ENCODE peak calls at places on chromosomes 7 and 10, in eight cellular contexts. One of them, this sample, is unnamed.

GRCh38 chr7:512146-512510 is 7.5 kb downstream of the PDGFA start:
- DNase-seq in WTC11: no peak
- DNase-seq in AG04449: no peak
- DNase-seq in cardiac muscle cell: no peak
- DNase-seq in progenitor cell of endocrine pancreas: no peak
- DNase-seq in gastrocnemius medialis: no peak
- DNase-seq in epithelial cell of esophagus: no peak
- DNase-seq in IMR-90: no peak
- DNase-seq in this sample: no peak

GRCh38 chr10:104293781-104294321 is 24.9 kb downstream of the GSTO2 start:
- DNase-seq in WTC11: no peak
- DNase-seq in AG04449: no peak
- DNase-seq in cardiac muscle cell: no peak
- DNase-seq in progenitor cell of endocrine pancreas: no peak
- DNase-seq in gastrocnemius medialis: no peak
- DNase-seq in epithelial cell of esophagus: no peak
- DNase-seq in IMR-90: no peak
- DNase-seq in this sample: no peak

GRCh38 chr7:134645935-134646334 is 718 bp upstream of the BPGM start:
- DNase-seq in WTC11: no peak
- DNase-seq in AG04449: no peak
- DNase-seq in cardiac muscle cell: peak; percentile 5
- DNase-seq in progenitor cell of endocrine pancreas: no peak
- DNase-seq in gastrocnemius medialis: no peak
- DNase-seq in epithelial cell of esophagus: peak; percentile 38
- DNase-seq in IMR-90: peak; percentile 65
- DNase-seq in this sample: no peak

GRCh38 chr7:89607797-89608196 is 546.5 kb upstream of the STEAP1 start:
- DNase-seq in WTC11: no peak
- DNase-seq in AG04449: no peak
- DNase-seq in cardiac muscle cell: no peak
- DNase-seq in progenitor cell of endocrine pancreas: no peak
- DNase-seq in gastrocnemius medialis: no peak
- DNase-seq in epithelial cell of esophagus: no peak
- DNase-seq in IMR-90: no peak
- DNase-seq in this sample: no peak

GRCh38 chr10:82252081-82252480 is 377.1 kb downstream of the NRG3 start:
- DNase-seq in WTC11: no peak
- DNase-seq in AG04449: no peak
- DNase-seq in cardiac muscle cell: no peak
- DNase-seq in progenitor cell of endocrine pancreas: no peak
- DNase-seq in gastrocnemius medialis: no peak
- DNase-seq in epithelial cell of esophagus: no peak
- DNase-seq in IMR-90: no peak
- DNase-seq in this sample: no peak

GRCh38 chr7:17403996-17404395 is 105.5 kb downstream of the AHR start:
- DNase-seq in WTC11: no peak
- DNase-seq in AG04449: no peak
- DNase-seq in cardiac muscle cell: no peak
- DNase-seq in progenitor cell of endocrine pancreas: no peak
- DNase-seq in gastrocnemius medialis: no peak
- DNase-seq in epithelial cell of esophagus: no peak
- DNase-seq in IMR-90: no peak
- DNase-seq in this sample: no peak

GRCh38 chr7:64581929-64582894 is 19.3 kb upstream of the ZNF680 start:
- DNase-seq in WTC11: no peak
- DNase-seq in AG04449: no peak
- DNase-seq in cardiac muscle cell: no peak
- DNase-seq in progenitor cell of endocrine pancreas: no peak
- DNase-seq in gastrocnemius medialis: no peak
- DNase-seq in epithelial cell of esophagus: no peak
- DNase-seq in IMR-90: peak; percentile 58
- DNase-seq in this sample: no peak

GRCh38 chr7:46291601-46292150 is 370.6 kb upstream of the IGFBP3 start:
- DNase-seq in WTC11: no peak
- DNase-seq in AG04449: peak; percentile 44
- DNase-seq in cardiac muscle cell: no peak
- DNase-seq in progenitor cell of endocrine pancreas: no peak
- DNase-seq in gastrocnemius medialis: peak; percentile 50
- DNase-seq in epithelial cell of esophagus: peak; percentile 96
- DNase-seq in IMR-90: peak; percentile 75
- DNase-seq in this sample: no peak

GRCh38 chr10:61882621-61883375 is 18.7 kb upstream of the ARID5B start:
- DNase-seq in WTC11: no peak
- DNase-seq in AG04449: no peak
- DNase-seq in cardiac muscle cell: no peak
- DNase-seq in progenitor cell of endocrine pancreas: no peak
- DNase-seq in gastrocnemius medialis: no peak
- DNase-seq in epithelial cell of esophagus: peak; percentile 71
- DNase-seq in IMR-90: peak; percentile 58
- DNase-seq in this sample: no peak

GRCh38 chr7:139099181-139099947 is 10.2 kb downstream of the ZC3HAV1 start:
- DNase-seq in WTC11: no peak
- DNase-seq in AG04449: no peak
- DNase-seq in cardiac muscle cell: no peak
- DNase-seq in progenitor cell of endocrine pancreas: no peak
- DNase-seq in gastrocnemius medialis: no peak
- DNase-seq in epithelial cell of esophagus: no peak
- DNase-seq in IMR-90: peak; percentile 23
- DNase-seq in this sample: no peak

GRCh38 chr7:24192053-24192452 is 91.9 kb upstream of the NPY start:
- DNase-seq in WTC11: no peak
- DNase-seq in AG04449: peak; percentile 21
- DNase-seq in cardiac muscle cell: no peak
- DNase-seq in progenitor cell of endocrine pancreas: no peak
- DNase-seq in gastrocnemius medialis: no peak
- DNase-seq in epithelial cell of esophagus: peak; percentile 9
- DNase-seq in IMR-90: peak; percentile 5
- DNase-seq in this sample: no peak

GRCh38 chr7:55476852-55477780 is 95.2 kb downstream of the VOPP1 start:
- DNase-seq in WTC11: no peak
- DNase-seq in AG04449: no peak
- DNase-seq in cardiac muscle cell: no peak
- DNase-seq in progenitor cell of endocrine pancreas: no peak
- DNase-seq in gastrocnemius medialis: no peak
- DNase-seq in epithelial cell of esophagus: no peak
- DNase-seq in IMR-90: no peak
- DNase-seq in this sample: no peak

GRCh38 chr7:100364480-100364879 is 6.6 kb downstream of the PILRB start:
- DNase-seq in WTC11: no peak
- DNase-seq in AG04449: no peak
- DNase-seq in cardiac muscle cell: no peak
- DNase-seq in progenitor cell of endocrine pancreas: no peak
- DNase-seq in gastrocnemius medialis: no peak
- DNase-seq in epithelial cell of esophagus: no peak
- DNase-seq in IMR-90: no peak
- DNase-seq in this sample: no peak

GRCh38 chr10:44513592-44513991 is 128.7 kb upstream of the CXCL12 start:
- DNase-seq in WTC11: no peak
- DNase-seq in AG04449: no peak
- DNase-seq in cardiac muscle cell: no peak
- DNase-seq in progenitor cell of endocrine pancreas: no peak
- DNase-seq in gastrocnemius medialis: no peak
- DNase-seq in epithelial cell of esophagus: no peak
- DNase-seq in IMR-90: peak; percentile 18
- DNase-seq in this sample: no peak

GRCh38 chr10:113643183-113643582 is 20.7 kb downstream of the NRAP start:
- DNase-seq in WTC11: no peak
- DNase-seq in AG04449: no peak
- DNase-seq in cardiac muscle cell: no peak
- DNase-seq in progenitor cell of endocrine pancreas: no peak
- DNase-seq in gastrocnemius medialis: no peak
- DNase-seq in epithelial cell of esophagus: peak; percentile 52
- DNase-seq in IMR-90: no peak
- DNase-seq in this sample: no peak

GRCh38 chr7:50660040-50660829 is 95.0 kb upstream of the DDC start:
- DNase-seq in WTC11: no peak
- DNase-seq in AG04449: no peak
- DNase-seq in cardiac muscle cell: no peak
- DNase-seq in progenitor cell of endocrine pancreas: no peak
- DNase-seq in gastrocnemius medialis: no peak
- DNase-seq in epithelial cell of esophagus: no peak
- DNase-seq in IMR-90: no peak
- DNase-seq in this sample: no peak

GRCh38 chr7:135240446-135240845 is 6.8 kb downstream of the STRA8 start:
- DNase-seq in WTC11: no peak
- DNase-seq in AG04449: no peak
- DNase-seq in cardiac muscle cell: no peak
- DNase-seq in progenitor cell of endocrine pancreas: no peak
- DNase-seq in gastrocnemius medialis: no peak
- DNase-seq in epithelial cell of esophagus: no peak
- DNase-seq in IMR-90: no peak
- DNase-seq in this sample: no peak

GRCh38 chr10:36280396-36280795 is 638.3 kb upstream of the FZD8 start:
- DNase-seq in WTC11: no peak
- DNase-seq in AG04449: peak; percentile 16
- DNase-seq in cardiac muscle cell: peak; percentile 44
- DNase-seq in progenitor cell of endocrine pancreas: no peak
- DNase-seq in gastrocnemius medialis: no peak
- DNase-seq in epithelial cell of esophagus: peak; percentile 17
- DNase-seq in IMR-90: peak; percentile 54
- DNase-seq in this sample: no peak

GRCh38 chr7:49497471-49497870 is 276.0 kb upstream of the VWC2 start:
- DNase-seq in WTC11: no peak
- DNase-seq in AG04449: no peak
- DNase-seq in cardiac muscle cell: no peak
- DNase-seq in progenitor cell of endocrine pancreas: no peak
- DNase-seq in gastrocnemius medialis: no peak
- DNase-seq in epithelial cell of esophagus: no peak
- DNase-seq in IMR-90: no peak
- DNase-seq in this sample: no peak

GRCh38 chr7:69813637-69814240 is 215.5 kb downstream of the AUTS2 start:
- DNase-seq in WTC11: no peak
- DNase-seq in AG04449: no peak
- DNase-seq in cardiac muscle cell: no peak
- DNase-seq in progenitor cell of endocrine pancreas: no peak
- DNase-seq in gastrocnemius medialis: no peak
- DNase-seq in epithelial cell of esophagus: no peak
- DNase-seq in IMR-90: no peak
- DNase-seq in this sample: no peak

DNA sequence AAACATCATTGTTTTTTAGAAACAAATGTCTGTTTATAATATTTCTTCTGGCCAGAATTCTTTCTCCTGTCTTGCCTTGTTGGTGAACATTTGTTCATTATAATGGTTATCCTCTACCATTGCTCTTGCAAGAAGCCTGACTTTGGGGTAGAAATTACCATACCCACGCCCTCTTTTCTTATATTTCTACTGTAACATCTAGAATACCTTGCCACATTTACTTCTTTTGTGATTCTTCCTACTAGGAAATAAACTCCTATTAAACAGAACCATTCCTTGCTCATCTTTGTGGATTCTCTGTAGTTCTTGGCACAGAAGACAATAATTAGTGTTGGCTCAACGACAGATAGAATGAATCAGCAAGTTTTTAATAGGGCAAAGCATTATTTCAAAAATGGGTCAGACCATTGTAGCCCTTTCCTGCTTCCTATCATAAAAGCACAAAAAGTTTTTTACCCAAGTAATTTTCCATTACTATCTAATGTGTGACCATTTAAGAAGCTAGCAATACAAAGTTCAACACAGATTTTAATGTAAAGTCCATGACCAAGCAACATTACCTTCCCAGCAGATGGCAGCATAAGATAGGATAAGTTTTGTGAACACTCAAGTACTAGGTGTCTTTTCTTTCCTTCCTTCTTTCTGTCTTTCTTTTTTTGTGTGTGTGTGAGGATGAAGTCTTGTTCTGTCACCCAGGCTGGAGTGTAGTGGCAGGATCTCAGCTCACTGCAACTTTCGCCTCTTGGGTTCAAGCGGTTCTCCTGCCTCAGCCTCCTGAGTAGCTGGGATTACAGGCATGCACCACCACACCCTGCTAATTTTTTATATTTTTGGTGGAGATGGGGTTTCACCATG is 270.4 kb downstream of the HGF start:
- DNase-seq in WTC11: no peak
- DNase-seq in AG04449: peak; percentile 59
- DNase-seq in cardiac muscle cell: peak; percentile 71
- DNase-seq in progenitor cell of endocrine pancreas: no peak
- DNase-seq in gastrocnemius medialis: no peak
- DNase-seq in epithelial cell of esophagus: peak; percentile 79
- DNase-seq in IMR-90: peak; percentile 89
- DNase-seq in this sample: no peak
- TF ChIP-seq CTCF in WTC11: peak; percentile 37
- TF ChIP-seq CTCF in AG04449: peak; percentile 55
- TF ChIP-seq CTCF in cardiac muscle cell: peak; percentile 58
- TF ChIP-seq CTCF in progenitor cell of endocrine pancreas: peak; percentile 71
- TF ChIP-seq CTCF in gastrocnemius medialis: peak; percentile 55
- TF ChIP-seq CTCF in epithelial cell of esophagus: peak; percentile 59
- TF ChIP-seq CTCF in IMR-90: peak; percentile 76
- TF ChIP-seq CTCF in this sample: peak; percentile 34

GRCh38 chr10:95290801-95291633 is at the start of gene PDLIM1:
- DNase-seq in WTC11: peak; percentile 71
- DNase-seq in AG04449: no peak
- DNase-seq in cardiac muscle cell: peak; percentile 80
- DNase-seq in progenitor cell of endocrine pancreas: peak; percentile 65
- DNase-seq in gastrocnemius medialis: peak; percentile 74
- DNase-seq in epithelial cell of esophagus: peak; percentile 78
- DNase-seq in IMR-90: peak; percentile 45
- DNase-seq in this sample: peak; percentile 62
- TF ChIP-seq CTCF in WTC11: no peak
- TF ChIP-seq CTCF in AG04449: peak; percentile 30
- TF ChIP-seq CTCF in cardiac muscle cell: peak; percentile 19
- TF ChIP-seq CTCF in progenitor cell of endocrine pancreas: peak; percentile 48
- TF ChIP-seq CTCF in gastrocnemius medialis: peak; percentile 44
- TF ChIP-seq CTCF in epithelial cell of esophagus: no peak
- TF ChIP-seq CTCF in IMR-90: peak; percentile 30
- TF ChIP-seq CTCF in this sample: no peak

DNA sequence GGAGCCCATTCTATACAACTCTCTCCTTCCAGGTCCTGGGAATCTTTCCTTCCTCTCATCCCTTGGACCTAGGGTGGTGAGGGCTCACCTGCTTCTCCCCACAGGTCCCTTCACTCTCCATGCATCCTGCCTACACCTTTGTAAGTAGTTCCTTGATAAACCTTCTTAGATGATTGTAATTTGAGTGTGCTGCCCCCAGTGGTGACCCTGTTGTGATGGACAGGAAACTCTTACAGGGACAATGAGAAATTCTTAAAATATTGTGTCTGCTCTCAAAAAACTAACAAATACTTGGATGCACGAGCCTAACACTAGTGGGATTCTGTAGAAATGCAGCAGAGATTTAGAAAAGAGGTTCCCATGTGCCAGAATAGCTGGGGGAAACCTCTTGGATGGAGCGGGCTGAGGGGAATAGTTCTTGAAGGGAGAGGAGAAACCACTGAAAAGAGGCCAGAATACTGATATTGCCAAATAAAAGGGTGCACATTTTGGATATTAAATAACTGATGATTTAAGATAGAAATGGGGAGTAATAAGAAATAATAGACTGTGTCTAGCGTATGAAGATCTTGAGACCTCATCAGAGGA is 6.7 kb upstream of the PAXIP1 start:
- DNase-seq in WTC11: peak; percentile 45
- DNase-seq in AG04449: no peak
- DNase-seq in cardiac muscle cell: no peak
- DNase-seq in progenitor cell of endocrine pancreas: no peak
- DNase-seq in gastrocnemius medialis: no peak
- DNase-seq in epithelial cell of esophagus: peak; percentile 20
- DNase-seq in IMR-90: no peak
- DNase-seq in this sample: no peak
- TF ChIP-seq CTCF in WTC11: no peak
- TF ChIP-seq CTCF in AG04449: peak; percentile 15
- TF ChIP-seq CTCF in cardiac muscle cell: peak; percentile 40
- TF ChIP-seq CTCF in progenitor cell of endocrine pancreas: peak; percentile 56
- TF ChIP-seq CTCF in gastrocnemius medialis: no peak
- TF ChIP-seq CTCF in epithelial cell of esophagus: peak; percentile 8
- TF ChIP-seq CTCF in IMR-90: peak; percentile 29
- TF ChIP-seq CTCF in this sample: peak; percentile 66

GRCh38 chr7:105851064-105851463 is 25.3 kb downstream of the ATXN7L1 start:
- DNase-seq in WTC11: no peak
- DNase-seq in AG04449: no peak
- DNase-seq in cardiac muscle cell: no peak
- DNase-seq in progenitor cell of endocrine pancreas: no peak
- DNase-seq in gastrocnemius medialis: no peak
- DNase-seq in epithelial cell of esophagus: no peak
- DNase-seq in IMR-90: no peak
- DNase-seq in this sample: no peak
- TF ChIP-seq CTCF in WTC11: no peak
- TF ChIP-seq CTCF in AG04449: no peak
- TF ChIP-seq CTCF in cardiac muscle cell: no peak
- TF ChIP-seq CTCF in progenitor cell of endocrine pancreas: no peak
- TF ChIP-seq CTCF in gastrocnemius medialis: no peak
- TF ChIP-seq CTCF in epithelial cell of esophagus: no peak
- TF ChIP-seq CTCF in IMR-90: no peak
- TF ChIP-seq CTCF in this sample: no peak